ENCODE peak calls at places on chromosomes 3 and 15, in eight cellular contexts. One of them, this sample, is unnamed.

GRCh38 chr3:10495003-10495402 is 10.4 kb downstream of the ATP2B2 start:
- DNase-seq in body of pancreas: peak
- DNase-seq in HCT116: peak
- DNase-seq in K562: peak
- DNase-seq in heart left ventricle: peak
- DNase-seq in vagina: no peak
- DNase-seq in transverse colon: no peak
- DNase-seq in stomach: peak
- DNase-seq in this sample: peak

GRCh38 chr3:115831864-115832263 is 208.6 kb downstream of the GAP43 start:
- DNase-seq in HCT116: no peak
- DNase-seq in vagina: no peak
- DNase-seq in transverse colon: no peak
- DNase-seq in K562: no peak
- DNase-seq in stomach: no peak
- DNase-seq in heart left ventricle: no peak
- DNase-seq in body of pancreas: no peak
- DNase-seq in this sample: no peak

GRCh38 chr3:100882571-100882981 is 110.6 kb downstream of the ABI3BP start:
- DNase-seq in HCT116: no peak
- DNase-seq in heart left ventricle: no peak
- DNase-seq in vagina: no peak
- DNase-seq in K562: no peak
- DNase-seq in body of pancreas: no peak
- DNase-seq in transverse colon: no peak
- DNase-seq in stomach: no peak
- DNase-seq in this sample: no peak

GRCh38 chr3:187567741-187568140 is 102.5 kb downstream of the SST start:
- DNase-seq in K562: no peak
- DNase-seq in stomach: no peak
- DNase-seq in body of pancreas: no peak
- DNase-seq in heart left ventricle: no peak
- DNase-seq in transverse colon: no peak
- DNase-seq in HCT116: no peak
- DNase-seq in vagina: no peak
- DNase-seq in this sample: no peak

GRCh38 chr3:52054689-52055511 is 1.5 kb downstream of the DUSP7 start:
- DNase-seq in stomach: no peak
- DNase-seq in K562: no peak
- DNase-seq in vagina: no peak
- DNase-seq in body of pancreas: no peak
- DNase-seq in HCT116: no peak
- DNase-seq in transverse colon: peak
- DNase-seq in heart left ventricle: no peak
- DNase-seq in this sample: no peak

GRCh38 chr3:126450219-126450618 is 25.5 kb downstream of the ZXDC start:
- DNase-seq in body of pancreas: no peak
- DNase-seq in transverse colon: no peak
- DNase-seq in heart left ventricle: no peak
- DNase-seq in stomach: no peak
- DNase-seq in vagina: peak
- DNase-seq in HCT116: no peak
- DNase-seq in K562: no peak
- DNase-seq in this sample: no peak

GRCh38 chr3:78606756-78607155 is 1161.0 kb downstream of the ROBO1 start:
- DNase-seq in K562: no peak
- DNase-seq in stomach: no peak
- DNase-seq in HCT116: no peak
- DNase-seq in body of pancreas: no peak
- DNase-seq in heart left ventricle: no peak
- DNase-seq in transverse colon: no peak
- DNase-seq in vagina: no peak
- DNase-seq in this sample: no peak

GRCh38 chr15:76338555-76339301 is 2.2 kb downstream of the ISL2 start:
- DNase-seq in transverse colon: no peak
- DNase-seq in HCT116: no peak
- DNase-seq in vagina: no peak
- DNase-seq in stomach: no peak
- DNase-seq in K562: no peak
- DNase-seq in body of pancreas: no peak
- DNase-seq in heart left ventricle: no peak
- DNase-seq in this sample: no peak

GRCh38 chr3:182906036-182906435 is 74.3 kb downstream of the DCUN1D1 start:
- DNase-seq in transverse colon: no peak
- DNase-seq in HCT116: no peak
- DNase-seq in K562: no peak
- DNase-seq in vagina: no peak
- DNase-seq in stomach: no peak
- DNase-seq in heart left ventricle: no peak
- DNase-seq in body of pancreas: no peak
- DNase-seq in this sample: no peak

GRCh38 chr3:8445861-8446260 is 55.8 kb upstream of the LMCD1 start:
- DNase-seq in stomach: no peak
- DNase-seq in heart left ventricle: peak
- DNase-seq in K562: no peak
- DNase-seq in vagina: no peak
- DNase-seq in transverse colon: no peak
- DNase-seq in HCT116: no peak
- DNase-seq in body of pancreas: no peak
- DNase-seq in this sample: no peak

GRCh38 chr3:8442993-8443670 is 58.5 kb upstream of the LMCD1 start:
- DNase-seq in vagina: no peak
- DNase-seq in body of pancreas: no peak
- DNase-seq in K562: no peak
- DNase-seq in HCT116: no peak
- DNase-seq in stomach: no peak
- DNase-seq in transverse colon: no peak
- DNase-seq in heart left ventricle: no peak
- DNase-seq in this sample: no peak

GRCh38 chr3:8441969-8442559 is 59.6 kb upstream of the LMCD1 start:
- DNase-seq in vagina: no peak
- DNase-seq in heart left ventricle: peak
- DNase-seq in K562: peak
- DNase-seq in transverse colon: no peak
- DNase-seq in stomach: no peak
- DNase-seq in body of pancreas: peak
- DNase-seq in HCT116: peak
- DNase-seq in this sample: no peak

GRCh38 chr3:8444883-8445282 is 56.7 kb upstream of the LMCD1 start:
- DNase-seq in HCT116: no peak
- DNase-seq in vagina: no peak
- DNase-seq in transverse colon: no peak
- DNase-seq in stomach: no peak
- DNase-seq in K562: no peak
- DNase-seq in heart left ventricle: no peak
- DNase-seq in body of pancreas: no peak
- DNase-seq in this sample: no peak

DNA sequence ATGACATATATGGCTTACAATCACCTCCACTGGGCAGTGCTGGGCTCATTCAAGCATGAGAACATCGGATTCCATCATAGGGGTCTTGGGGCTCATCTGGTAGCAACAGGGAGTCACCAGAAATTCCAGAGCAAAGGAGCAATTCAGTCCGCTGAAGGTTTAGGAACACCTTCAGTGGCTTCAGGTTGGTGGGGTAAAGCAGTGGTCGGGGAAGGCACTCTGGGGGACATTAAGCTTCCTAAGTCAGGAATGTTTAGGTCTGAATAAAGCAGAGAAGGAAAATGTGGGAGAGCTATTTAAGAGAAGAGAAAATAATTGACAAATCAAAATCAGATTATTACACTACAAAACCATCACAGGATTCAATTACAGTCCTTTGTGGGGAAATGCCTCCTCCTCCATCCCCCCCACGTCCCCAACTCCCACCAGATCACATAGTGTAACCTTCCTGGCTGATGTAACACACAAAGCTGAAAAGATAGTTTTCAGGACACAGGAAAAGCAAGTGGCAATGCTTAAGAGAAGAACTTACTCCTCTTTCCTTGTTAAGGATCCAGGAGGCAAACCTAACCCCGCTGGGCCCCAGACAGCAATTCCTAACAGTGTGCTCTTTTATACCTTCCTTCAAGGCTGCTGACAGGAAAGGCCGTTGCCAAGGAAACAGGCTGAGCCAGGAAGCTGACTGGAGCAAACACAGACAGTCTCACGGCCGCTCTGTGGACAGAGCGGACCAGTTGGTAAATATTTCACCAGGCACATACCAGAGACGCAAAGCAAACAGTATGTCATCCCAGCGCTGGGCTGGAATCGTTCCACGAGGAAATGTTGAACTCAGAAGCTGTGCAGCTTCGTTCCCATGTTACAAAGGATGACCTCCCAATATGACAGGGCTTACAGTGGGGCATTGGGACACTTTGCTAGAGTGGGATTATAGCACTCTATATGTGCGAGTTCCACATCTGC is 57.5 kb upstream of the LMCD1 start:
- DNase-seq in HCT116: peak
- DNase-seq in transverse colon: peak
- DNase-seq in K562: peak
- DNase-seq in vagina: no peak
- DNase-seq in heart left ventricle: peak
- DNase-seq in stomach: peak
- DNase-seq in body of pancreas: peak
- DNase-seq in this sample: peak
- TF ChIP-seq POLR2A in HCT116: no peak
- TF ChIP-seq POLR2A in transverse colon: peak
- TF ChIP-seq POLR2A in K562: no peak
- TF ChIP-seq POLR2A in vagina: no peak
- TF ChIP-seq POLR2A in heart left ventricle: no peak
- TF ChIP-seq POLR2A in stomach: no peak
- TF ChIP-seq POLR2A in body of pancreas: peak
- TF ChIP-seq POLR2A in this sample: no peak

DNA sequence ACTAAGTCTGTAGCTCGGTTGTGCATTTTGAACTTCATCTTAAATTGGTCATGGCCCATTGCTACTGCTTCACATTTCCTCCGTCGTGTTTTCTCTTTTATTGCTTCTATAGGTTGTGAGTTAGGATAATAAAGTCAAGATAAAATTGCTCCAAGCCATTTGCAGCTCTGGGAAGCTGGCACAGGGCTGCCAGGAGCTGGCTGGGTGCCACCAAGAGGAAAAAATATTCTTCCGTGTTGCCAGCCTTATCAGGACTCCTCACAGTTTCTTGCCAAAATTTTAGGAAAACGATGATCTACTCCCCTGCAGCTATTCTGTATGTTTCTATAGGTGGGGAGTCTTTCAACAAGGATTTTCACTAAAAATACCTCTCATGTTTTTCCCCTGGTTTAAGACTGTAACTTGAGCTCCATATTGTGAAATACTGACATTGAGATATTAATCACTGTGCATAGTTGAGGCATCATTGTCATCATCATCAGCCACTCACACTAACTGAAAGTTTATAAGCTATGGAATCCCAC is 55.5 kb upstream of the PIAS1 start:
- DNase-seq in body of pancreas: peak
- DNase-seq in stomach: peak
- DNase-seq in transverse colon: peak
- DNase-seq in heart left ventricle: no peak
- DNase-seq in vagina: no peak
- DNase-seq in K562: no peak
- DNase-seq in HCT116: no peak
- DNase-seq in this sample: no peak
- H3K4me3 ChIP-seq in body of pancreas: no peak
- H3K4me3 ChIP-seq in stomach: no peak
- H3K4me3 ChIP-seq in transverse colon: no peak
- H3K4me3 ChIP-seq in heart left ventricle: no peak
- H3K4me3 ChIP-seq in vagina: no peak
- H3K4me3 ChIP-seq in K562: no peak
- H3K4me3 ChIP-seq in HCT116: no peak
- H3K4me3 ChIP-seq in this sample: no peak

DNA sequence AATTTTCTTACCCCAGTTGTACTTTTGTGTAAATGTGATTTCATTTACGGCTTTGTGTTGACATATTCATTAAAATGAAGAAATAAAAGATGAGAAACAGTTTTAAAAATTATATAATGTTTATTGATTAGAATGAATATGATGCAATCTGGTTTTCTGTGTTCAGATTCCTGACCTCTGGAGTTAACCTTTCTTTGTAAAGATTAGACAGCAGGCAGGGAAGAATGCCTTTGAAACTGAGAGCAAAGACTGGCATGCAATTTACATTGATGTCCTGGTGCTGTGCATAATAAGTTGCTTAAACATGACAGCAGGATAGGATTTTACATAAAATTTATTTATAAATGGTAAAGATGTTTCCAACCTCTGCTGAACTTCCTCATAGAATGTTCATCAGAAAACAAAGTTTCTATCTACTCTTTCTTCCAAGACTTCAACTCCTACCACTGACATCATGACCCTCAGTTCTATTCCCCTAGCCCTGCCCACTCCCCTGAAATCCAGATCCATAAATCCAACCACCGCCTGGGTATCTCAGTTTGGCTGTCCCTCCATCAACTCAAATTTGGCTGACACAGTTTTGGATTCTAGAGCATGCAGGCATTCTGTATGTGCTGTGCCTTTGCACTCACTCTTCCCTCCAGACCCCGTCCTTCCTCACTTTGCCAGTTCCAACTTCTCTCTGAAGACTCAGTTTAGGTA is 1.7 kb downstream of the HGD start:
- DNase-seq in K562: no peak
- DNase-seq in stomach: no peak
- DNase-seq in body of pancreas: no peak
- DNase-seq in HCT116: no peak
- DNase-seq in transverse colon: no peak
- DNase-seq in heart left ventricle: no peak
- DNase-seq in vagina: no peak
- DNase-seq in this sample: no peak
- TF ChIP-seq POLR2A in K562: no peak
- TF ChIP-seq POLR2A in stomach: no peak
- TF ChIP-seq POLR2A in body of pancreas: no peak
- TF ChIP-seq POLR2A in HCT116: no peak
- TF ChIP-seq POLR2A in transverse colon: no peak
- TF ChIP-seq POLR2A in heart left ventricle: no peak
- TF ChIP-seq POLR2A in vagina: no peak
- TF ChIP-seq POLR2A in this sample: no peak

GRCh38 chr3:129315386-129315991 is 36.8 kb downstream of the HMCES start:
- DNase-seq in vagina: no peak
- DNase-seq in transverse colon: peak
- DNase-seq in HCT116: no peak
- DNase-seq in heart left ventricle: peak
- DNase-seq in stomach: peak
- DNase-seq in K562: peak
- DNase-seq in body of pancreas: peak
- DNase-seq in this sample: no peak

GRCh38 chr3:129318921-129319320 is 40.3 kb downstream of the HMCES start:
- DNase-seq in vagina: no peak
- DNase-seq in body of pancreas: no peak
- DNase-seq in transverse colon: no peak
- DNase-seq in heart left ventricle: no peak
- DNase-seq in K562: no peak
- DNase-seq in stomach: no peak
- DNase-seq in HCT116: no peak
- DNase-seq in this sample: no peak

GRCh38 chr3:129316121-129317013 is 37.7 kb downstream of the HMCES start:
- DNase-seq in body of pancreas: peak
- DNase-seq in transverse colon: peak
- DNase-seq in HCT116: peak
- DNase-seq in heart left ventricle: peak
- DNase-seq in vagina: no peak
- DNase-seq in stomach: peak
- DNase-seq in K562: peak
- DNase-seq in this sample: peak

GRCh38 chr3:129317876-129318275 is 39.2 kb downstream of the HMCES start:
- DNase-seq in transverse colon: peak
- DNase-seq in K562: no peak
- DNase-seq in heart left ventricle: no peak
- DNase-seq in HCT116: no peak
- DNase-seq in vagina: no peak
- DNase-seq in body of pancreas: no peak
- DNase-seq in stomach: no peak
- DNase-seq in this sample: no peak

GRCh38 chr3:129317014-129317771 is 38.5 kb downstream of the HMCES start:
- DNase-seq in transverse colon: no peak
- DNase-seq in vagina: no peak
- DNase-seq in HCT116: no peak
- DNase-seq in stomach: no peak
- DNase-seq in heart left ventricle: no peak
- DNase-seq in body of pancreas: no peak
- DNase-seq in K562: no peak
- DNase-seq in this sample: no peak
- H3K4me3 ChIP-seq in transverse colon: peak
- H3K4me3 ChIP-seq in vagina: peak
- H3K4me3 ChIP-seq in HCT116: peak
- H3K4me3 ChIP-seq in stomach: peak
- H3K4me3 ChIP-seq in heart left ventricle: peak
- H3K4me3 ChIP-seq in body of pancreas: no peak
- H3K4me3 ChIP-seq in K562: no peak
- H3K4me3 ChIP-seq in this sample: peak